ENCODE peak calls at places on chromosomes 13 and 19, in nine cellular contexts. One of them, this sample, is unnamed. For H3K4me1 and H3K27me3, the result is how much of the 10 kb centered on the place peaks cover.

GRCh38 chr13:52004508-52005183 is 6.6 kb downstream of the ATP7B start:
- DNase-seq in gastrocnemius medialis: no peak
- DNase-seq in GM23248: no peak
- DNase-seq in transverse colon: peak
- DNase-seq in tibial nerve: no peak
- DNase-seq in cardiac muscle cell: no peak
- DNase-seq in NT2/D1: no peak
- DNase-seq in left lung: no peak
- DNase-seq in body of pancreas: no peak
- DNase-seq in this sample: no peak

GRCh38 chr19:16589917-16590316 is 17.7 kb upstream of the SLC35E1 start:
- DNase-seq in gastrocnemius medialis: no peak
- DNase-seq in GM23248: no peak
- DNase-seq in transverse colon: no peak
- DNase-seq in tibial nerve: no peak
- DNase-seq in cardiac muscle cell: no peak
- DNase-seq in NT2/D1: no peak
- DNase-seq in left lung: no peak
- DNase-seq in body of pancreas: no peak
- DNase-seq in this sample: peak

GRCh38 chr13:104837756-104838155 is 1697.7 kb downstream of the EFNB2 start:
- DNase-seq in gastrocnemius medialis: no peak
- DNase-seq in GM23248: no peak
- DNase-seq in transverse colon: no peak
- DNase-seq in tibial nerve: no peak
- DNase-seq in cardiac muscle cell: no peak
- DNase-seq in NT2/D1: no peak
- DNase-seq in left lung: no peak
- DNase-seq in body of pancreas: no peak
- DNase-seq in this sample: no peak

GRCh38 chr13:78679329-78679728 is 20.4 kb upstream of the OBI1 start:
- DNase-seq in gastrocnemius medialis: no peak
- DNase-seq in GM23248: no peak
- DNase-seq in transverse colon: no peak
- DNase-seq in tibial nerve: no peak
- DNase-seq in cardiac muscle cell: peak
- DNase-seq in NT2/D1: no peak
- DNase-seq in left lung: no peak
- DNase-seq in body of pancreas: no peak
- DNase-seq in this sample: peak

GRCh38 chr19:731000-731399 is 19.9 kb upstream of the MISP start:
- DNase-seq in gastrocnemius medialis: no peak
- DNase-seq in GM23248: no peak
- DNase-seq in transverse colon: no peak
- DNase-seq in tibial nerve: no peak
- DNase-seq in cardiac muscle cell: no peak
- DNase-seq in NT2/D1: no peak
- DNase-seq in left lung: no peak
- DNase-seq in body of pancreas: no peak
- DNase-seq in this sample: no peak

GRCh38 chr13:49821216-49821820 is 28.8 kb upstream of the KPNA3 start:
- DNase-seq in gastrocnemius medialis: no peak
- DNase-seq in GM23248: peak
- DNase-seq in transverse colon: no peak
- DNase-seq in tibial nerve: no peak
- DNase-seq in cardiac muscle cell: peak
- DNase-seq in NT2/D1: no peak
- DNase-seq in left lung: no peak
- DNase-seq in body of pancreas: no peak
- DNase-seq in this sample: no peak

GRCh38 chr13:114151565-114152284 is 19.3 kb upstream of the RASA3 start:
- DNase-seq in gastrocnemius medialis: peak
- DNase-seq in GM23248: peak
- DNase-seq in transverse colon: peak
- DNase-seq in tibial nerve: no peak
- DNase-seq in cardiac muscle cell: peak
- DNase-seq in NT2/D1: no peak
- DNase-seq in left lung: peak
- DNase-seq in body of pancreas: peak
- DNase-seq in this sample: no peak

GRCh38 chr19:30087381-30088138 is 145.5 kb downstream of the URI1 start:
- DNase-seq in gastrocnemius medialis: no peak
- DNase-seq in GM23248: no peak
- DNase-seq in transverse colon: no peak
- DNase-seq in tibial nerve: no peak
- DNase-seq in cardiac muscle cell: no peak
- DNase-seq in NT2/D1: no peak
- DNase-seq in left lung: no peak
- DNase-seq in body of pancreas: no peak
- DNase-seq in this sample: no peak

GRCh38 chr13:35475131-35475959 is 1.1 kb downstream of the MAB21L1 start:
- DNase-seq in gastrocnemius medialis: peak
- DNase-seq in GM23248: peak
- DNase-seq in transverse colon: peak
- DNase-seq in tibial nerve: peak
- DNase-seq in cardiac muscle cell: peak
- DNase-seq in NT2/D1: no peak
- DNase-seq in left lung: no peak
- DNase-seq in body of pancreas: no peak
- DNase-seq in this sample: no peak

GRCh38 chr13:67200183-67200582 is 30.0 kb downstream of the PCDH9 start:
- DNase-seq in gastrocnemius medialis: no peak
- DNase-seq in GM23248: no peak
- DNase-seq in transverse colon: no peak
- DNase-seq in tibial nerve: no peak
- DNase-seq in cardiac muscle cell: no peak
- DNase-seq in NT2/D1: no peak
- DNase-seq in left lung: no peak
- DNase-seq in body of pancreas: no peak
- DNase-seq in this sample: no peak

GRCh38 chr19:41238244-41238643 is 19.2 kb downstream of the AXL start:
- DNase-seq in gastrocnemius medialis: no peak
- DNase-seq in GM23248: no peak
- DNase-seq in transverse colon: no peak
- DNase-seq in tibial nerve: no peak
- DNase-seq in cardiac muscle cell: no peak
- DNase-seq in NT2/D1: no peak
- DNase-seq in left lung: no peak
- DNase-seq in body of pancreas: no peak
- DNase-seq in this sample: no peak

GRCh38 chr19:39398297-39398864 is 7.2 kb downstream of the MED29 start:
- DNase-seq in gastrocnemius medialis: peak
- DNase-seq in GM23248: peak
- DNase-seq in transverse colon: peak
- DNase-seq in tibial nerve: peak
- DNase-seq in cardiac muscle cell: peak
- DNase-seq in NT2/D1: no peak
- DNase-seq in left lung: peak
- DNase-seq in body of pancreas: no peak
- DNase-seq in this sample: peak

GRCh38 chr19:4376245-4376990 is 23.9 kb downstream of the SH3GL1 start:
- DNase-seq in gastrocnemius medialis: no peak
- DNase-seq in GM23248: no peak
- DNase-seq in transverse colon: no peak
- DNase-seq in tibial nerve: no peak
- DNase-seq in cardiac muscle cell: no peak
- DNase-seq in NT2/D1: no peak
- DNase-seq in left lung: no peak
- DNase-seq in body of pancreas: peak
- DNase-seq in this sample: no peak
- H3K4me1 ChIP-seq in gastrocnemius medialis: half or more
- H3K4me1 ChIP-seq in GM23248: half or more
- H3K4me1 ChIP-seq in transverse colon: half or more
- H3K4me1 ChIP-seq in tibial nerve: half or more
- H3K4me1 ChIP-seq in cardiac muscle cell: under half
- H3K4me1 ChIP-seq in NT2/D1: under half
- H3K4me1 ChIP-seq in left lung: under half
- H3K4me1 ChIP-seq in body of pancreas: half or more
- H3K4me1 ChIP-seq in this sample: half or more

GRCh38 chr13:28819046-28819747 is 942 bp upstream of the MTUS2 start:
- DNase-seq in gastrocnemius medialis: no peak
- DNase-seq in GM23248: peak
- DNase-seq in transverse colon: no peak
- DNase-seq in tibial nerve: no peak
- DNase-seq in cardiac muscle cell: peak
- DNase-seq in NT2/D1: no peak
- DNase-seq in left lung: no peak
- DNase-seq in body of pancreas: no peak
- DNase-seq in this sample: peak
- H3K27me3 ChIP-seq in gastrocnemius medialis: half or more
- H3K27me3 ChIP-seq in GM23248: under half
- H3K27me3 ChIP-seq in transverse colon: half or more
- H3K27me3 ChIP-seq in tibial nerve: under half
- H3K27me3 ChIP-seq in cardiac muscle cell: half or more
- H3K27me3 ChIP-seq in NT2/D1: under half
- H3K27me3 ChIP-seq in left lung: under half
- H3K27me3 ChIP-seq in body of pancreas: under half
- H3K27me3 ChIP-seq in this sample: under half

GRCh38 chr19:44756089-44756562 is 7.6 kb downstream of the BCL3 start:
- DNase-seq in gastrocnemius medialis: no peak
- DNase-seq in GM23248: no peak
- DNase-seq in transverse colon: no peak
- DNase-seq in tibial nerve: no peak
- DNase-seq in cardiac muscle cell: no peak
- DNase-seq in NT2/D1: no peak
- DNase-seq in left lung: no peak
- DNase-seq in body of pancreas: no peak
- DNase-seq in this sample: no peak
- H3K4me1 ChIP-seq in gastrocnemius medialis: half or more
- H3K4me1 ChIP-seq in GM23248: under half
- H3K4me1 ChIP-seq in transverse colon: half or more
- H3K4me1 ChIP-seq in tibial nerve: half or more
- H3K4me1 ChIP-seq in cardiac muscle cell: under half
- H3K4me1 ChIP-seq in NT2/D1: under half
- H3K4me1 ChIP-seq in left lung: half or more
- H3K4me1 ChIP-seq in body of pancreas: half or more
- H3K4me1 ChIP-seq in this sample: under half

GRCh38 chr13:26749285-26749684 is 11.3 kb downstream of the GPR12 start:
- DNase-seq in gastrocnemius medialis: no peak
- DNase-seq in GM23248: no peak
- DNase-seq in transverse colon: no peak
- DNase-seq in tibial nerve: no peak
- DNase-seq in cardiac muscle cell: no peak
- DNase-seq in NT2/D1: no peak
- DNase-seq in left lung: no peak
- DNase-seq in body of pancreas: no peak
- DNase-seq in this sample: no peak

GRCh38 chr13:26752671-26753070 is 7.9 kb downstream of the GPR12 start:
- DNase-seq in gastrocnemius medialis: no peak
- DNase-seq in GM23248: no peak
- DNase-seq in transverse colon: no peak
- DNase-seq in tibial nerve: no peak
- DNase-seq in cardiac muscle cell: no peak
- DNase-seq in NT2/D1: no peak
- DNase-seq in left lung: no peak
- DNase-seq in body of pancreas: no peak
- DNase-seq in this sample: no peak

GRCh38 chr13:26743971-26744370 is 16.6 kb downstream of the GPR12 start:
- DNase-seq in gastrocnemius medialis: no peak
- DNase-seq in GM23248: no peak
- DNase-seq in transverse colon: no peak
- DNase-seq in tibial nerve: no peak
- DNase-seq in cardiac muscle cell: no peak
- DNase-seq in NT2/D1: no peak
- DNase-seq in left lung: no peak
- DNase-seq in body of pancreas: no peak
- DNase-seq in this sample: no peak

GRCh38 chr13:26749905-26750304 is 10.7 kb downstream of the GPR12 start:
- DNase-seq in gastrocnemius medialis: no peak
- DNase-seq in GM23248: no peak
- DNase-seq in transverse colon: no peak
- DNase-seq in tibial nerve: no peak
- DNase-seq in cardiac muscle cell: no peak
- DNase-seq in NT2/D1: no peak
- DNase-seq in left lung: no peak
- DNase-seq in body of pancreas: no peak
- DNase-seq in this sample: no peak
- H3K27me3 ChIP-seq in gastrocnemius medialis: under half
- H3K27me3 ChIP-seq in GM23248: under half
- H3K27me3 ChIP-seq in transverse colon: under half
- H3K27me3 ChIP-seq in tibial nerve: under half
- H3K27me3 ChIP-seq in cardiac muscle cell: under half
- H3K27me3 ChIP-seq in NT2/D1: under half
- H3K27me3 ChIP-seq in left lung: under half
- H3K27me3 ChIP-seq in body of pancreas: under half
- H3K27me3 ChIP-seq in this sample: under half

GRCh38 chr19:14112051-14112808 is 5.3 kb downstream of the PRKACA start:
- DNase-seq in gastrocnemius medialis: no peak
- DNase-seq in GM23248: peak
- DNase-seq in transverse colon: no peak
- DNase-seq in tibial nerve: no peak
- DNase-seq in cardiac muscle cell: peak
- DNase-seq in NT2/D1: no peak
- DNase-seq in left lung: peak
- DNase-seq in body of pancreas: no peak
- DNase-seq in this sample: no peak
- H3K4me1 ChIP-seq in gastrocnemius medialis: half or more
- H3K4me1 ChIP-seq in GM23248: under half
- H3K4me1 ChIP-seq in transverse colon: under half
- H3K4me1 ChIP-seq in tibial nerve: under half
- H3K4me1 ChIP-seq in cardiac muscle cell: under half
- H3K4me1 ChIP-seq in NT2/D1: under half
- H3K4me1 ChIP-seq in left lung: under half
- H3K4me1 ChIP-seq in body of pancreas: under half
- H3K4me1 ChIP-seq in this sample: under half

DNA sequence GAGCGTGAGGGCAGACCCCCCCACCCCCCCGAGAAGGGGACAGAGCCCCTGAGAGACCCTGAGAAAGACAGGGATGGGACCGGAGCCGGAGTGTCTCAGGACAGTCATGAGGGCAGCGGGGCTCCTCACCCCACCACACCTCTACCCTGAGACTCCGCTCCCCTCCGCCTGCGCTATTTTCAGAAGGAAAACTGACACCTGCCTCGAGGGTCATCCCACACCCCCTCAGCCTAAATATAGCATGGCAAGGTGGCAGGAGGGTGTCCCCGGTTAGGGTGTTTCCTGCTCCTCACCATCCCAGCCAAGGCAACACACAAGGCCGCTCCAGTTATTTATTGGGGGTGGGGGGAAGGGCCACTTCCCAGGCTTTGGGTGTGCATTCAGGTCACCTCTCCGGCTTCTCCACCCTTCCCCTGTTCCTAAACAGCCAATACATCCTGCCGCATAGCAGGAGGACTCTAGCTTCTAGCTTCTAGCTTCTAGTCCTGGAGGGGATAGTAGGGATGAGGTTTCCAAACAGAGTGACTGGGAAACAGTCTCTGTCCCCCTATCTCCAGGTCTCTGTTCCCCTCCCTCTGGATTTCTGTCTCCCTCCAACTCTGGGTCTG is 1.4 kb upstream of the NTF4 start:
- DNase-seq in gastrocnemius medialis: peak
- DNase-seq in GM23248: no peak
- DNase-seq in transverse colon: no peak
- DNase-seq in tibial nerve: no peak
- DNase-seq in cardiac muscle cell: no peak
- DNase-seq in NT2/D1: no peak
- DNase-seq in left lung: no peak
- DNase-seq in body of pancreas: no peak
- DNase-seq in this sample: no peak
- H3K27me3 ChIP-seq in gastrocnemius medialis: under half
- H3K27me3 ChIP-seq in GM23248: under half
- H3K27me3 ChIP-seq in transverse colon: half or more
- H3K27me3 ChIP-seq in tibial nerve: under half
- H3K27me3 ChIP-seq in cardiac muscle cell: under half
- H3K27me3 ChIP-seq in NT2/D1: under half
- H3K27me3 ChIP-seq in left lung: under half
- H3K27me3 ChIP-seq in body of pancreas: under half
- H3K27me3 ChIP-seq in this sample: under half

This sample was measured in thyroid gland.